ENCODE peak calls at places on chromosomes 16 and 17, in four cellular contexts. G is Peyer's patch, J is stomach, I is kidney epithelial cell. R is an unnamed sample.

GRCh38 chr17:82941021-82942001 is 101.5 kb upstream of the ZNF750 start:
- DNase-seq in G (no peak), J (no peak), I (no peak), R (no peak)

GRCh38 chr17:40303706-40304450 is 5.1 kb upstream of the RARA start:
- DNase-seq in G (no peak), J (no peak), I (no peak), R (no peak)

GRCh38 chr17:57489321-57489720 is 233.0 kb downstream of the MSI2 start:
- DNase-seq in G (no peak), J (no peak), I (no peak), R (no peak)

GRCh38 chr16:79217375-79218011 is 383.0 kb downstream of the MAF start:
- DNase-seq in G (no peak), J (no peak), I (no peak), R (no peak)

GRCh38 chr16:31138621-31139578 is 3.4 kb upstream of the PRSS8 start:
- DNase-seq in G (no peak), J (peak), I (peak), R (no peak)

GRCh38 chr16:3068486-3068885 is 3.0 kb downstream of the IL32 start:
- DNase-seq in G (no peak), J (no peak), I (no peak), R (no peak)

GRCh38 chr17:21288581-21289017 is 4.1 kb downstream of the MAP2K3 start:
- DNase-seq in G (no peak), J (no peak), I (no peak), R (no peak)

GRCh38 chr16:88705746-88706287 is 391 bp downstream of the RNF166 start:
- DNase-seq in G (peak), J (no peak), I (no peak), R (no peak)

GRCh38 chr17:19978206-19978802 is 676 bp upstream of the AKAP10 start:
- DNase-seq in G (peak), J (no peak), I (no peak), R (no peak)

GRCh38 chr16:27851586-27851985 is 211.9 kb downstream of the GSG1L start:
- DNase-seq in G (no peak), J (no peak), I (no peak), R (no peak)

GRCh38 chr17:40345161-40346034 is 19.1 kb downstream of the GJD3 start:
- DNase-seq in G (no peak), J (peak), I (no peak), R (no peak)

GRCh38 chr17:16040710-16041251 is 41.2 kb downstream of the TTC19 start:
- DNase-seq in G (no peak), J (peak), I (no peak), R (peak)

GRCh38 chr16:6027733-6028132 is 930.1 kb upstream of the EEF2KMT start:
- DNase-seq in G (no peak), J (no peak), I (no peak), R (no peak)

GRCh38 chr16:12341966-12342365 is 365.4 kb downstream of the SNX29 start:
- DNase-seq in G (no peak), J (no peak), I (no peak), R (no peak)

GRCh38 chr16:86910146-86910805 is 331.9 kb downstream of the FOXL1 start:
- DNase-seq in G (no peak), J (no peak), I (no peak), R (no peak)

GRCh38 chr16:67397451-67397801 is 4.1 kb upstream of the TPPP3 start:
- DNase-seq in G (no peak), J (no peak), I (no peak), R (no peak)

GRCh38 chr17:752620-753219 is 656 bp upstream of the GEMIN4 start:
- DNase-seq in G (peak), J (peak), I (no peak), R (no peak)

GRCh38 chr17:20852541-20853370 is 190.1 kb downstream of the USP22 start:
- DNase-seq in G (no peak), J (no peak), I (no peak), R (no peak)

GRCh38 chr17:43552229-43552837 is 6.2 kb upstream of the ETV4 start:
- DNase-seq in G (no peak), J (no peak), I (no peak), R (no peak)

GRCh38 chr16:66950971-66951790 is 9.9 kb upstream of the CES3 start:
- DNase-seq in G (no peak), J (no peak), I (no peak), R (no peak)

GRCh38 chr17:47821424-47822379 is at the start of gene OSBPL7:
- DNase-seq in G (peak), J (peak), I (peak), R (peak)
- TF ChIP-seq CTCF in G (no peak), J (no peak), I (peak), R (peak)

GRCh38 chr17:32943647-32944191 is 15.8 kb downstream of the TMEM98 start:
- DNase-seq in G (no peak), J (no peak), I (no peak), R (peak)

GRCh38 chr17:32946375-32947135 is 18.6 kb downstream of the TMEM98 start:
- DNase-seq in G (no peak), J (no peak), I (no peak), R (no peak)

GRCh38 chr17:32943206-32943605 is 15.3 kb downstream of the TMEM98 start:
- DNase-seq in G (no peak), J (peak), I (no peak), R (no peak)

GRCh38 chr17:32941419-32942032 is 13.6 kb downstream of the TMEM98 start:
- DNase-seq in G (no peak), J (no peak), I (no peak), R (no peak)

GRCh38 chr17:32944248-32945020 is 16.5 kb downstream of the TMEM98 start:
- DNase-seq in G (no peak), J (no peak), I (no peak), R (no peak)
- H3K4me3 ChIP-seq in G (no peak), J (no peak), I (no peak), R (no peak)

GRCh38 chr17:33498069-33498468 is 205.0 kb upstream of the ASIC2 start:
- DNase-seq in G (no peak), J (no peak), I (no peak), R (no peak)

GRCh38 chr17:33504571-33504970 is 211.5 kb upstream of the ASIC2 start:
- DNase-seq in G (no peak), J (no peak), I (no peak), R (no peak)

GRCh38 chr17:33499025-33499424 is 205.9 kb upstream of the ASIC2 start:
- DNase-seq in G (no peak), J (no peak), I (no peak), R (no peak)

GRCh38 chr17:33500141-33500540 is 207.0 kb upstream of the ASIC2 start:
- DNase-seq in G (no peak), J (no peak), I (no peak), R (no peak)

DNA sequence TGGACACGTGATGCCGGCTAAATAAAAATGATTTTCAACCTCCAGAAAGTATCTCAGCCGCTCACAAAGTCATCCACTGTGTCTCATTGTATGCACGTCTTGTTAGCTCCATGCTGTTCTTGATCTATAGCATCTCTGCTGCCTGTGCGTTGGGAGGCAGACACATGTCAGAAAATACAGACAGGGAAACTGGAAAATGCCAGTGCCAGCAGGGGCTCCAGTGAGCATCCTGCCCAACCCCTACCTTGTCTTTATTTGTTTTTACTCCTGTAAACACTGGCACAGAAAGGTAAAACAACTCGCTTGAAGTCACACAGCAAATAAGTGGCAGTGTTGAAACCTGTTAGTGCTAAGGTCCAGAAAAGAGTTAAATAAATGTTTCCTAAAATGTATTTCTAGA is 208.1 kb upstream of the ASIC2 start:
- DNase-seq in G (no peak), J (no peak), I (no peak), R (no peak)
- TF ChIP-seq CTCF in G (no peak), J (no peak), I (peak), R (no peak)

GRCh38 chr16:49280861-49281331 is 742 bp downstream of the CBLN1 start:
- DNase-seq in G (no peak), J (no peak), I (no peak), R (no peak)
- H3K4me3 ChIP-seq in G (peak), J (no peak), I (no peak), R (no peak)

GRCh38 chr17:41738077-41738800 is 3.8 kb upstream of the HAP1 start:
- DNase-seq in G (peak), J (peak), I (no peak), R (no peak)
- TF ChIP-seq CTCF in G (peak), J (peak), I (peak), R (peak)

DNA sequence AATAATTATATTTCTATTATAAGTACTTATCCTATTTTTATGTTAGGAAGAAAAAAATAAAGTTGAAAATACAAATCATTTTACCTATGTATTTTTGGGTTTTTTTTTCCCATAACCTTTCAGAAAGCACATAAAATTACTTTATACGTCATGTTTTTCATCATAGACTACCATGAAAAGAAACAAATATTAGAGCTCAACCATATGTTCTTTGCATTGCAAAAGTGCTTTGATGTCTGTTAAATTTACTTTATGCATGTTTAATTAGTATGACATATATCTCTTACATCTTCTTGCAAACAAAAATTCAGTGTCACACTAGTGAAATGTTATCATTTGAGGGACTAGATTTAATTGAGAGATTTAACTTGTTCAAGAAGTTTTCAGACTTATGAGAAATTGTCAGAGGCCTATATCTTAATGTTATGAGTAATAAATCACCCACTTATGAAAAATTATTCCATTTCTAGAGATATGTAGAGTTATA is 24.0 kb downstream of the BRIP1 start:
- DNase-seq in G (no peak), J (no peak), I (no peak), R (no peak)
- H3K4me3 ChIP-seq in G (no peak), J (no peak), I (no peak), R (no peak)

DNA sequence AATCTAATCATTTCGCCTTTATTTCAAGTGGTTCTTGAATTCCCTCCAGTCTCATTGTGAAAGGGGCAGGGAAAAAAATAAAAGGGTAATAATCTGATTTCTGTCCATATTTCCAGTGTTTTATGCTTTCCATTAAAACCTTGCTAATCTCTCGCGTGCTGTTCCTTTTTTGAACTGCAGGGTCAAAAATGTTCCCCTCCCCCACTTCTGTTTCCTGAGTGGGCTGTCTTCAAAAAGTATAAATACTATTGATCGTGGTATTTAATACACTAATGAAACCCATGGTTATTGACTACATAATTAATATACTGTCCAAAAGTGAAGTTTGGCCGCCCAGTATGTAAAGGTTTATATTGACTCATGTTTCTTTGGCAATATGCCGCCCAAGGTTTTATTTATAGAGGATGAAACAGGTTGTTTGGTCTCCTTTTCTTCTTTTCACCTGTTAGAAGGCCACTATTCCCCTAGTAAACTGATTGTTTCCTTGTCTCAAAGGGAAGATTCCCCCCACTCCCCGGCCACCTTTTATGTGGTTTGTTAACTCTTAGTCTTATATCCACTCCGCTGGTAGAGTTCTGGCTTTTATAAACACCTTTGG is 69.7 kb downstream of the RPA1 start:
- DNase-seq in G (no peak), J (no peak), I (no peak), R (no peak)
- TF ChIP-seq CTCF in G (no peak), J (no peak), I (peak), R (no peak)

DNA sequence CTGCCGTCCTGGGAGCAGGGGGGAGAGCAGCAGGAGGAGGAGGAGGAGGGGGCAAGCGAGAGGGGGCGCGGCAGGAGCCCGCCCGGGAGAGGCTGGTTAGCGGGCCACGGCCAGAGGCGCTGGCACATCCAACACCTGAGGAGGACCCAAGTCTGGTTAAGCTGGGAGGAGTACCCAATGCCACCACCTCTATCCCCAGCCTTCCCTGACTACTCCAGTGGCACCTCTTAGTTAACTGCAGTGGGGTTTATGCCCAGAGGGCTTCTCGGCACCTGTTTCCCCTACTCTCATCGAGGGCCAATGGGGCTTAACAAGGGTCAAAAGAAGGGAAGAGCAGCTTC is 5.6 kb downstream of the PHOSPHO1 start:
- DNase-seq in G (no peak), J (no peak), I (no peak), R (no peak)
- H3K4me3 ChIP-seq in G (peak), J (peak), I (no peak), R (no peak)